ENCODE peak calls at places on chromosome 12, in eight cellular contexts. E is CD8-positive, alpha-beta T cell; L is Peyer's patch; M is naive thymus-derived CD4-positive, alpha-beta T cell; R is thoracic aorta; V is stomach; H is iPS DF 6.9; P is adrenal gland. B is an unnamed sample. For H3K4me1, the result is how much of the 10 kb centered on the place peaks cover.

GRCh38 chr12:15596174-15596573 is 193.0 kb downstream of the EPS8 start:
- DNase-seq in E (no peak), L (no peak), M (no peak), R (no peak), V (no peak), H (no peak), P (no peak), B (no peak)

GRCh38 chr12:106267535-106267934 is 19.7 kb upstream of the CKAP4 start:
- DNase-seq in E (no peak), L (no peak), M (no peak), R (no peak), V (no peak), H (no peak), P (no peak), B (no peak)

GRCh38 chr12:22100952-22101748 is 55.1 kb downstream of the CMAS start:
- DNase-seq in E (peak), L (peak), M (no peak), R (no peak), V (peak), H (peak), P (peak), B (peak)

GRCh38 chr12:31702047-31702446 is 26.8 kb downstream of the AMN1 start:
- DNase-seq in E (no peak), L (no peak), M (no peak), R (no peak), V (no peak), H (peak), P (no peak), B (no peak)

GRCh38 chr12:109191621-109192250 is 75.3 kb downstream of the ACACB start:
- DNase-seq in E (no peak), L (no peak), M (no peak), R (no peak), V (no peak), H (no peak), P (no peak), B (no peak)

GRCh38 chr12:49810159-49810459 is 18.1 kb downstream of the NCKAP5L start:
- DNase-seq in E (no peak), L (no peak), M (no peak), R (no peak), V (no peak), H (no peak), P (no peak), B (no peak)

GRCh38 chr12:76341436-76342030 is 6.7 kb downstream of the BBS10 start:
- DNase-seq in E (no peak), L (no peak), M (no peak), R (no peak), V (no peak), H (no peak), P (no peak), B (no peak)

GRCh38 chr12:4118601-4119156 is 154.9 kb upstream of the CCND2 start:
- DNase-seq in E (no peak), L (no peak), M (no peak), R (no peak), V (no peak), H (no peak), P (no peak), B (no peak)

GRCh38 chr12:66251049-66251448 is 51.2 kb upstream of the HELB start:
- DNase-seq in E (no peak), L (no peak), M (no peak), R (no peak), V (no peak), H (no peak), P (no peak), B (no peak)

GRCh38 chr12:71945121-71945520 is 6.5 kb downstream of the TPH2 start:
- DNase-seq in E (no peak), L (no peak), M (no peak), R (no peak), V (no peak), H (no peak), P (no peak), B (no peak)

DNA sequence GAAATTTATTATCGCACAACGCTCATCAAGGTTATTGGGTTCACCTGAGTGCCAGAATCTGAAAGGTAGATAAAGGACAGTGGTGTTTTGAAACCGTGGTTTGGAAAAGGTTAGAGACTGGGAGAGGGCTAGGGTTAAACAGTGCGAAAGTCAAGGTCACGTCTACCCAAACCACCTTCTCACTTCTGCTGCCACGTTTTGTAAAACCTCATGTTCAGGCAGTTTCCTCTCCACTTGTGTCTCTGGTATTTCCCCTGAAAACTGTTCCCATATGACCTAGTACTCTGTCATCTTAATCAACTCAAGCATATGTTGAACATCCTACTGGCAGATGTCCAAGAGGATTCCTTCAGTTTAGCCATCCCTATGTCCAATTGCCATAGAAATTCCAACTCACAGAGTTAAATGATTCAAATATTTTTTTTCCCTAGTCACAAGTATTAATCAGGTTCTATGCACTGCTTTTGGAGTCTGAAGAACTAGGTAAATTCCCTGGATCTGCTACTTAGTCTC is 17.4 kb downstream of the CLEC4C start:
- DNase-seq in E (no peak), L (no peak), M (no peak), R (no peak), V (no peak), H (no peak), P (no peak), B (no peak)
- H3K4me1 ChIP-seq in E (under half), L (under half), M (under half), R (under half), V (under half), H (under half), P (under half), B (under half)

GRCh38 chr12:87687362-87687761 is 341.8 kb downstream of the C12orf50 start:
- DNase-seq in E (no peak), L (no peak), M (no peak), R (no peak), V (no peak), H (peak), P (peak), B (no peak)

GRCh38 chr12:87690236-87690810 is 338.9 kb downstream of the C12orf50 start:
- DNase-seq in E (no peak), L (no peak), M (no peak), R (no peak), V (no peak), H (no peak), P (no peak), B (no peak)

GRCh38 chr12:87689196-87689595 is 340.0 kb downstream of the C12orf50 start:
- DNase-seq in E (no peak), L (no peak), M (no peak), R (no peak), V (no peak), H (no peak), P (no peak), B (no peak)

DNA sequence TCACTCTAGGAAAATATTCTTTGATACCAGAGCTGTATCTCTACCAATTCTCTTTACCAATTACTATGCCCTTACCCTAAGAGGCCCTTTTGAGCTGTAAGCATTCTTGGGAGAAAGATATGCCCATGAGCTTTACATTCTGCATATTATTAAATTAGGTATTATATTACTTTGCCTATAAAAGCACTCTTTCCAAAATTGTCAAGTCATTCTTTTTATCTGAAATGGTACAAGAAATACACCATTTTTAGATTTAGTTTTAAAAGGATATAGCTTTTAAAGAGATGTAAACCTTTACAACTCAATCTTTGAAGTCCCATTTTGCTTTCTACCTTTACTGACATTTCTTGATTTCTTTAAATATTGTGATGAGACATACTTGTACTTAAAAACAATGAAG is 343.5 kb downstream of the C12orf50 start:
- DNase-seq in E (no peak), L (no peak), M (no peak), R (no peak), V (no peak), H (no peak), P (no peak), B (no peak)
- H3K4me1 ChIP-seq in E (under half), L (under half), M (under half), R (under half), V (under half), H (under half), P (under half), B (under half)

GRCh38 chr12:121793836-121794531 is 496 bp upstream of the RHOF start:
- DNase-seq in E (peak), L (peak), M (peak), R (no peak), V (peak), H (no peak), P (peak), B (peak)

GRCh38 chr12:121793501-121793835 is at the start of gene RHOF:
- DNase-seq in E (peak), L (peak), M (peak), R (no peak), V (peak), H (no peak), P (peak), B (peak)

GRCh38 chr12:121796855-121797751 is 3.6 kb upstream of the RHOF start:
- DNase-seq in E (no peak), L (no peak), M (no peak), R (peak), V (peak), H (no peak), P (peak), B (peak)

GRCh38 chr12:121794532-121795028 is 1.1 kb upstream of the RHOF start:
- DNase-seq in E (peak), L (no peak), M (no peak), R (no peak), V (no peak), H (no peak), P (peak), B (peak)

GRCh38 chr12:121795029-121795977 is 1.8 kb upstream of the RHOF start:
- DNase-seq in E (peak), L (peak), M (peak), R (no peak), V (peak), H (no peak), P (peak), B (peak)
- H3K4me1 ChIP-seq in E (half or more), L (half or more), M (under half), R (half or more), V (half or more), H (under half), P (half or more), B (under half)

DNA sequence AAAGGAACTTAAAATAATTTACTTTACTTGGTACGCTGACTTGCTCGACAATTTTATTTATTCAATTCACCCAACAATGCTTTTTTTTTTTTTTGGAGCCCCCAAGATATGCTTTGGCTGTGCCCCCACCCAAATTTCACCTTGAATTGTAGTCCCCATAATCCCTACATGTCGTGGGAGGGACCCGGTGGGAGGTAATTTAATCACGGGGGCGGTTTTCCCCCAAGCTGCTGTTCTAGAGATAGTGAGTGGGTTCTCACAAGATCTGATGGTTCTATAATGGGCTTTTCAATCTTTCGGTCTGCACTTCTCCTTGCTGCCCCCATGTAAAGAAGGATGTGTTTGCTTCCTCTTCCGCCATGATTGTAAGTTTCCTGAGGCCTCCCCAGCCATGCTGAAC is 10.4 kb downstream of the FGD6 start:
- DNase-seq in E (no peak), L (no peak), M (no peak), R (no peak), V (no peak), H (no peak), P (no peak), B (no peak)
- H3K4me1 ChIP-seq in E (under half), L (under half), M (under half), R (under half), V (under half), H (under half), P (half or more), B (under half)

GRCh38 chr12:26461799-26462198 is 266.4 kb downstream of the SSPN start:
- DNase-seq in E (no peak), L (no peak), M (no peak), R (no peak), V (no peak), H (no peak), P (no peak), B (no peak)
- H3K4me1 ChIP-seq in E (under half), L (under half), M (under half), R (under half), V (under half), H (under half), P (under half), B (under half)

GRCh38 chr12:104588048-104588942 is 131.5 kb downstream of the CHST11 start:
- DNase-seq in E (no peak), L (no peak), M (no peak), R (no peak), V (no peak), H (no peak), P (no peak), B (no peak)
- H3K4me1 ChIP-seq in E (under half), L (under half), M (under half), R (under half), V (under half), H (under half), P (under half), B (under half)

GRCh38 chr12:113208041-113208934 is 13.0 kb upstream of the TPCN1 start:
- DNase-seq in E (peak), L (peak), M (peak), R (no peak), V (peak), H (no peak), P (no peak), B (no peak)
- H3K4me1 ChIP-seq in E (under half), L (under half), M (under half), R (under half), V (under half), H (under half), P (under half), B (under half)

DNA sequence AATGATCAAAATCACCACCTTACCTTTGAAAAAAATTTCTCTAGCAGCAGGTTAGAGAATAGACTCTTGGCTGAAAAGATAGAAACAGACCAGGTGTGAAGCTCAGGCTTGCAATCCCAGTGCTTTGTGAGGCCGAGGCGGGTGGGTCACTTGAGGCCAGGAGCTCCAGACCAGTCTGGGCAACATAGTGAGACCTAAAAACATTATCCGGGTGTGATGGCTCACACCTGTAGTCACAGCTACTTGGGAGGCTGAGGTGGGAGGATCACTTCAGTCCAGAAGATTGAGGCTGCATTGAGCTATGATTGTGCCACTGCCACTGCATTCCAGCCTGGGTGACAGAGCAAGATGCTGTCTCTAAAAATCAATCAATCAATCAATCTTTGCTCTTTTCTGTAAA is 105.3 kb upstream of the TBX3 start:
- DNase-seq in E (no peak), L (no peak), M (no peak), R (no peak), V (no peak), H (no peak), P (no peak), B (no peak)
- H3K4me1 ChIP-seq in E (under half), L (under half), M (under half), R (under half), V (under half), H (under half), P (under half), B (under half)

B was measured in BE2C.